ENCODE peak calls at places on chromosomes 5 and 9, in eight cellular contexts. One of them, this sample, is unnamed.

GRCh38 chr9:134666801-134667200 is 25.2 kb downstream of the COL5A1 start:
- DNase-seq in effector memory CD4-positive, alpha-beta T cell: no peak
- DNase-seq in stimulated activated CD4-positive, alpha-beta T cell treated with anti-CD3 and anti-CD28 coated beads, Interleukin-12 subunit alpha, Interleukin-12 subunit beta, amount 100 ng/mL, for 24 hours: no peak
- DNase-seq in stimulated activated naive CD8-positive, alpha-beta T cell treated with anti-CD3 and anti-CD28 coated beads, Interleukin-15, amount 100 ng/mL, for 72 hours: no peak
- DNase-seq in NCI-H460: no peak
- DNase-seq in COR-L47: no peak
- DNase-seq in AG20443: no peak
- DNase-seq in uterus: no peak
- DNase-seq in this sample: no peak

GRCh38 chr5:120457839-120458507 is 6.1 kb upstream of the PRR16 start:
- DNase-seq in uterus: peak; percentile 77
- DNase-seq in NCI-H460: peak; percentile 80
- DNase-seq in stimulated activated CD4-positive, alpha-beta T cell treated with anti-CD3 and anti-CD28 coated beads, Interleukin-12 subunit alpha, Interleukin-12 subunit beta, amount 100 ng/mL, for 24 hours: no peak
- DNase-seq in stimulated activated naive CD8-positive, alpha-beta T cell treated with anti-CD3 and anti-CD28 coated beads, Interleukin-15, amount 100 ng/mL, for 72 hours: peak; percentile 70
- DNase-seq in COR-L47: peak; percentile 70
- DNase-seq in effector memory CD4-positive, alpha-beta T cell: peak; percentile 5
- DNase-seq in AG20443: peak; percentile 24
- DNase-seq in this sample: no peak

GRCh38 chr5:156677963-156678362 is 172.1 kb upstream of the PPP1R2B start:
- DNase-seq in NCI-H460: no peak
- DNase-seq in stimulated activated naive CD8-positive, alpha-beta T cell treated with anti-CD3 and anti-CD28 coated beads, Interleukin-15, amount 100 ng/mL, for 72 hours: no peak
- DNase-seq in effector memory CD4-positive, alpha-beta T cell: no peak
- DNase-seq in COR-L47: no peak
- DNase-seq in AG20443: no peak
- DNase-seq in stimulated activated CD4-positive, alpha-beta T cell treated with anti-CD3 and anti-CD28 coated beads, Interleukin-12 subunit alpha, Interleukin-12 subunit beta, amount 100 ng/mL, for 24 hours: no peak
- DNase-seq in uterus: no peak
- DNase-seq in this sample: no peak

GRCh38 chr5:107040907-107041306 is 629.8 kb downstream of the EFNA5 start:
- DNase-seq in stimulated activated naive CD8-positive, alpha-beta T cell treated with anti-CD3 and anti-CD28 coated beads, Interleukin-15, amount 100 ng/mL, for 72 hours: no peak
- DNase-seq in NCI-H460: no peak
- DNase-seq in stimulated activated CD4-positive, alpha-beta T cell treated with anti-CD3 and anti-CD28 coated beads, Interleukin-12 subunit alpha, Interleukin-12 subunit beta, amount 100 ng/mL, for 24 hours: no peak
- DNase-seq in AG20443: no peak
- DNase-seq in COR-L47: no peak
- DNase-seq in effector memory CD4-positive, alpha-beta T cell: no peak
- DNase-seq in uterus: no peak
- DNase-seq in this sample: no peak

GRCh38 chr9:133520121-133520835 is 4.5 kb downstream of the MYMK start:
- DNase-seq in COR-L47: no peak
- DNase-seq in AG20443: no peak
- DNase-seq in NCI-H460: no peak
- DNase-seq in stimulated activated naive CD8-positive, alpha-beta T cell treated with anti-CD3 and anti-CD28 coated beads, Interleukin-15, amount 100 ng/mL, for 72 hours: no peak
- DNase-seq in effector memory CD4-positive, alpha-beta T cell: no peak
- DNase-seq in uterus: no peak
- DNase-seq in stimulated activated CD4-positive, alpha-beta T cell treated with anti-CD3 and anti-CD28 coated beads, Interleukin-12 subunit alpha, Interleukin-12 subunit beta, amount 100 ng/mL, for 24 hours: no peak
- DNase-seq in this sample: no peak

GRCh38 chr9:121277518-121278275 is 9.7 kb downstream of the GSN start:
- DNase-seq in NCI-H460: no peak
- DNase-seq in COR-L47: no peak
- DNase-seq in AG20443: no peak
- DNase-seq in stimulated activated CD4-positive, alpha-beta T cell treated with anti-CD3 and anti-CD28 coated beads, Interleukin-12 subunit alpha, Interleukin-12 subunit beta, amount 100 ng/mL, for 24 hours: no peak
- DNase-seq in uterus: no peak
- DNase-seq in effector memory CD4-positive, alpha-beta T cell: no peak
- DNase-seq in stimulated activated naive CD8-positive, alpha-beta T cell treated with anti-CD3 and anti-CD28 coated beads, Interleukin-15, amount 100 ng/mL, for 72 hours: no peak
- DNase-seq in this sample: no peak

GRCh38 chr9:129500166-129500862 is 120.6 kb downstream of the C9orf50 start:
- DNase-seq in NCI-H460: no peak
- DNase-seq in effector memory CD4-positive, alpha-beta T cell: no peak
- DNase-seq in stimulated activated CD4-positive, alpha-beta T cell treated with anti-CD3 and anti-CD28 coated beads, Interleukin-12 subunit alpha, Interleukin-12 subunit beta, amount 100 ng/mL, for 24 hours: no peak
- DNase-seq in COR-L47: peak; percentile 22
- DNase-seq in AG20443: no peak
- DNase-seq in uterus: peak; percentile 77
- DNase-seq in stimulated activated naive CD8-positive, alpha-beta T cell treated with anti-CD3 and anti-CD28 coated beads, Interleukin-15, amount 100 ng/mL, for 72 hours: no peak
- DNase-seq in this sample: no peak

GRCh38 chr9:134600836-134601638 is 40.6 kb upstream of the COL5A1 start:
- DNase-seq in uterus: no peak
- DNase-seq in NCI-H460: no peak
- DNase-seq in COR-L47: no peak
- DNase-seq in effector memory CD4-positive, alpha-beta T cell: no peak
- DNase-seq in AG20443: no peak
- DNase-seq in stimulated activated naive CD8-positive, alpha-beta T cell treated with anti-CD3 and anti-CD28 coated beads, Interleukin-15, amount 100 ng/mL, for 72 hours: no peak
- DNase-seq in stimulated activated CD4-positive, alpha-beta T cell treated with anti-CD3 and anti-CD28 coated beads, Interleukin-12 subunit alpha, Interleukin-12 subunit beta, amount 100 ng/mL, for 24 hours: no peak
- DNase-seq in this sample: no peak

GRCh38 chr9:134720796-134721195 is 79.2 kb downstream of the COL5A1 start:
- DNase-seq in stimulated activated naive CD8-positive, alpha-beta T cell treated with anti-CD3 and anti-CD28 coated beads, Interleukin-15, amount 100 ng/mL, for 72 hours: no peak
- DNase-seq in stimulated activated CD4-positive, alpha-beta T cell treated with anti-CD3 and anti-CD28 coated beads, Interleukin-12 subunit alpha, Interleukin-12 subunit beta, amount 100 ng/mL, for 24 hours: no peak
- DNase-seq in effector memory CD4-positive, alpha-beta T cell: no peak
- DNase-seq in NCI-H460: no peak
- DNase-seq in COR-L47: no peak
- DNase-seq in uterus: no peak
- DNase-seq in AG20443: no peak
- DNase-seq in this sample: no peak

GRCh38 chr5:56006094-56006493 is 11.3 kb upstream of the IL6ST start:
- DNase-seq in AG20443: no peak
- DNase-seq in COR-L47: no peak
- DNase-seq in stimulated activated naive CD8-positive, alpha-beta T cell treated with anti-CD3 and anti-CD28 coated beads, Interleukin-15, amount 100 ng/mL, for 72 hours: no peak
- DNase-seq in stimulated activated CD4-positive, alpha-beta T cell treated with anti-CD3 and anti-CD28 coated beads, Interleukin-12 subunit alpha, Interleukin-12 subunit beta, amount 100 ng/mL, for 24 hours: no peak
- DNase-seq in effector memory CD4-positive, alpha-beta T cell: no peak
- DNase-seq in NCI-H460: no peak
- DNase-seq in uterus: no peak
- DNase-seq in this sample: no peak

GRCh38 chr5:96816991-96817390 is 9.2 kb upstream of the ERAP1 start:
- DNase-seq in NCI-H460: no peak
- DNase-seq in AG20443: no peak
- DNase-seq in COR-L47: no peak
- DNase-seq in stimulated activated naive CD8-positive, alpha-beta T cell treated with anti-CD3 and anti-CD28 coated beads, Interleukin-15, amount 100 ng/mL, for 72 hours: no peak
- DNase-seq in stimulated activated CD4-positive, alpha-beta T cell treated with anti-CD3 and anti-CD28 coated beads, Interleukin-12 subunit alpha, Interleukin-12 subunit beta, amount 100 ng/mL, for 24 hours: no peak
- DNase-seq in effector memory CD4-positive, alpha-beta T cell: no peak
- DNase-seq in uterus: no peak
- DNase-seq in this sample: no peak

GRCh38 chr5:132230871-132231270 is 3.2 kb upstream of the P4HA2 start:
- DNase-seq in uterus: peak; percentile 1
- DNase-seq in NCI-H460: no peak
- DNase-seq in COR-L47: no peak
- DNase-seq in stimulated activated CD4-positive, alpha-beta T cell treated with anti-CD3 and anti-CD28 coated beads, Interleukin-12 subunit alpha, Interleukin-12 subunit beta, amount 100 ng/mL, for 24 hours: no peak
- DNase-seq in AG20443: no peak
- DNase-seq in effector memory CD4-positive, alpha-beta T cell: no peak
- DNase-seq in stimulated activated naive CD8-positive, alpha-beta T cell treated with anti-CD3 and anti-CD28 coated beads, Interleukin-15, amount 100 ng/mL, for 72 hours: peak; percentile 4
- DNase-seq in this sample: no peak

GRCh38 chr9:89701221-89701798 is 96.5 kb downstream of the GADD45G start:
- DNase-seq in AG20443: no peak
- DNase-seq in stimulated activated naive CD8-positive, alpha-beta T cell treated with anti-CD3 and anti-CD28 coated beads, Interleukin-15, amount 100 ng/mL, for 72 hours: peak; percentile 88
- DNase-seq in effector memory CD4-positive, alpha-beta T cell: peak; percentile 61
- DNase-seq in stimulated activated CD4-positive, alpha-beta T cell treated with anti-CD3 and anti-CD28 coated beads, Interleukin-12 subunit alpha, Interleukin-12 subunit beta, amount 100 ng/mL, for 24 hours: peak; percentile 57
- DNase-seq in NCI-H460: no peak
- DNase-seq in COR-L47: no peak
- DNase-seq in uterus: no peak
- DNase-seq in this sample: no peak

GRCh38 chr5:122458278-122458872 is 146.3 kb downstream of the SNCAIP start:
- DNase-seq in effector memory CD4-positive, alpha-beta T cell: no peak
- DNase-seq in AG20443: peak; percentile 32
- DNase-seq in NCI-H460: peak; percentile 12
- DNase-seq in stimulated activated CD4-positive, alpha-beta T cell treated with anti-CD3 and anti-CD28 coated beads, Interleukin-12 subunit alpha, Interleukin-12 subunit beta, amount 100 ng/mL, for 24 hours: no peak
- DNase-seq in uterus: no peak
- DNase-seq in stimulated activated naive CD8-positive, alpha-beta T cell treated with anti-CD3 and anti-CD28 coated beads, Interleukin-15, amount 100 ng/mL, for 72 hours: no peak
- DNase-seq in COR-L47: peak; percentile 8
- DNase-seq in this sample: peak; percentile 7

GRCh38 chr5:179415291-179416060 is 70.2 kb upstream of the ADAMTS2 start:
- DNase-seq in AG20443: no peak
- DNase-seq in NCI-H460: no peak
- DNase-seq in effector memory CD4-positive, alpha-beta T cell: no peak
- DNase-seq in uterus: no peak
- DNase-seq in stimulated activated CD4-positive, alpha-beta T cell treated with anti-CD3 and anti-CD28 coated beads, Interleukin-12 subunit alpha, Interleukin-12 subunit beta, amount 100 ng/mL, for 24 hours: no peak
- DNase-seq in stimulated activated naive CD8-positive, alpha-beta T cell treated with anti-CD3 and anti-CD28 coated beads, Interleukin-15, amount 100 ng/mL, for 72 hours: no peak
- DNase-seq in COR-L47: no peak
- DNase-seq in this sample: no peak

GRCh38 chr9:68538200-68538599 is 2.5 kb downstream of the TMEM252 start:
- DNase-seq in stimulated activated naive CD8-positive, alpha-beta T cell treated with anti-CD3 and anti-CD28 coated beads, Interleukin-15, amount 100 ng/mL, for 72 hours: no peak
- DNase-seq in effector memory CD4-positive, alpha-beta T cell: no peak
- DNase-seq in COR-L47: no peak
- DNase-seq in stimulated activated CD4-positive, alpha-beta T cell treated with anti-CD3 and anti-CD28 coated beads, Interleukin-12 subunit alpha, Interleukin-12 subunit beta, amount 100 ng/mL, for 24 hours: no peak
- DNase-seq in uterus: peak; percentile 55
- DNase-seq in AG20443: no peak
- DNase-seq in NCI-H460: no peak
- DNase-seq in this sample: no peak

GRCh38 chr5:143245929-143246561 is 157.4 kb downstream of the NR3C1 start:
- DNase-seq in stimulated activated naive CD8-positive, alpha-beta T cell treated with anti-CD3 and anti-CD28 coated beads, Interleukin-15, amount 100 ng/mL, for 72 hours: no peak
- DNase-seq in stimulated activated CD4-positive, alpha-beta T cell treated with anti-CD3 and anti-CD28 coated beads, Interleukin-12 subunit alpha, Interleukin-12 subunit beta, amount 100 ng/mL, for 24 hours: no peak
- DNase-seq in AG20443: peak; percentile 78
- DNase-seq in COR-L47: no peak
- DNase-seq in NCI-H460: peak; percentile 75
- DNase-seq in effector memory CD4-positive, alpha-beta T cell: no peak
- DNase-seq in uterus: no peak
- DNase-seq in this sample: no peak

GRCh38 chr9:16032799-16033198 is 480.0 kb downstream of the CCDC171 start:
- DNase-seq in uterus: no peak
- DNase-seq in COR-L47: no peak
- DNase-seq in AG20443: no peak
- DNase-seq in NCI-H460: no peak
- DNase-seq in effector memory CD4-positive, alpha-beta T cell: no peak
- DNase-seq in stimulated activated CD4-positive, alpha-beta T cell treated with anti-CD3 and anti-CD28 coated beads, Interleukin-12 subunit alpha, Interleukin-12 subunit beta, amount 100 ng/mL, for 24 hours: no peak
- DNase-seq in stimulated activated naive CD8-positive, alpha-beta T cell treated with anti-CD3 and anti-CD28 coated beads, Interleukin-15, amount 100 ng/mL, for 72 hours: no peak
- DNase-seq in this sample: no peak

GRCh38 chr5:78399115-78399514 is 38.7 kb downstream of the SCAMP1 start:
- DNase-seq in AG20443: no peak
- DNase-seq in NCI-H460: no peak
- DNase-seq in stimulated activated CD4-positive, alpha-beta T cell treated with anti-CD3 and anti-CD28 coated beads, Interleukin-12 subunit alpha, Interleukin-12 subunit beta, amount 100 ng/mL, for 24 hours: no peak
- DNase-seq in uterus: no peak
- DNase-seq in stimulated activated naive CD8-positive, alpha-beta T cell treated with anti-CD3 and anti-CD28 coated beads, Interleukin-15, amount 100 ng/mL, for 72 hours: no peak
- DNase-seq in effector memory CD4-positive, alpha-beta T cell: no peak
- DNase-seq in COR-L47: no peak
- DNase-seq in this sample: no peak

GRCh38 chr5:72465601-72466563 is 41.3 kb downstream of the ZNF366 start:
- DNase-seq in COR-L47: no peak
- DNase-seq in uterus: no peak
- DNase-seq in AG20443: peak; percentile 22
- DNase-seq in stimulated activated CD4-positive, alpha-beta T cell treated with anti-CD3 and anti-CD28 coated beads, Interleukin-12 subunit alpha, Interleukin-12 subunit beta, amount 100 ng/mL, for 24 hours: no peak
- DNase-seq in NCI-H460: no peak
- DNase-seq in effector memory CD4-positive, alpha-beta T cell: no peak
- DNase-seq in stimulated activated naive CD8-positive, alpha-beta T cell treated with anti-CD3 and anti-CD28 coated beads, Interleukin-15, amount 100 ng/mL, for 72 hours: no peak
- DNase-seq in this sample: no peak

GRCh38 chr9:111949919-111950318 is 53.3 kb downstream of the UGCG start:
- DNase-seq in uterus: no peak
- DNase-seq in stimulated activated CD4-positive, alpha-beta T cell treated with anti-CD3 and anti-CD28 coated beads, Interleukin-12 subunit alpha, Interleukin-12 subunit beta, amount 100 ng/mL, for 24 hours: no peak
- DNase-seq in COR-L47: no peak
- DNase-seq in stimulated activated naive CD8-positive, alpha-beta T cell treated with anti-CD3 and anti-CD28 coated beads, Interleukin-15, amount 100 ng/mL, for 72 hours: no peak
- DNase-seq in NCI-H460: no peak
- DNase-seq in AG20443: peak; percentile 34
- DNase-seq in effector memory CD4-positive, alpha-beta T cell: no peak
- DNase-seq in this sample: no peak

GRCh38 chr5:39273314-39273954 is 54.1 kb upstream of the FYB1 start:
- DNase-seq in uterus: no peak
- DNase-seq in stimulated activated CD4-positive, alpha-beta T cell treated with anti-CD3 and anti-CD28 coated beads, Interleukin-12 subunit alpha, Interleukin-12 subunit beta, amount 100 ng/mL, for 24 hours: no peak
- DNase-seq in effector memory CD4-positive, alpha-beta T cell: no peak
- DNase-seq in AG20443: no peak
- DNase-seq in stimulated activated naive CD8-positive, alpha-beta T cell treated with anti-CD3 and anti-CD28 coated beads, Interleukin-15, amount 100 ng/mL, for 72 hours: no peak
- DNase-seq in COR-L47: no peak
- DNase-seq in NCI-H460: no peak
- DNase-seq in this sample: no peak

GRCh38 chr9:96173640-96174039 is 128.3 kb downstream of the HSD17B3 start:
- DNase-seq in stimulated activated CD4-positive, alpha-beta T cell treated with anti-CD3 and anti-CD28 coated beads, Interleukin-12 subunit alpha, Interleukin-12 subunit beta, amount 100 ng/mL, for 24 hours: no peak
- DNase-seq in NCI-H460: no peak
- DNase-seq in effector memory CD4-positive, alpha-beta T cell: no peak
- DNase-seq in COR-L47: no peak
- DNase-seq in stimulated activated naive CD8-positive, alpha-beta T cell treated with anti-CD3 and anti-CD28 coated beads, Interleukin-15, amount 100 ng/mL, for 72 hours: no peak
- DNase-seq in uterus: no peak
- DNase-seq in AG20443: no peak
- DNase-seq in this sample: no peak

GRCh38 chr5:80871541-80871961 is 88.6 kb upstream of the RASGRF2 start:
- DNase-seq in stimulated activated naive CD8-positive, alpha-beta T cell treated with anti-CD3 and anti-CD28 coated beads, Interleukin-15, amount 100 ng/mL, for 72 hours: peak; percentile 30
- DNase-seq in effector memory CD4-positive, alpha-beta T cell: no peak
- DNase-seq in COR-L47: no peak
- DNase-seq in AG20443: peak; percentile 14
- DNase-seq in NCI-H460: peak; percentile 34
- DNase-seq in stimulated activated CD4-positive, alpha-beta T cell treated with anti-CD3 and anti-CD28 coated beads, Interleukin-12 subunit alpha, Interleukin-12 subunit beta, amount 100 ng/mL, for 24 hours: no peak
- DNase-seq in uterus: no peak
- DNase-seq in this sample: no peak

GRCh38 chr5:77707786-77708185 is 68.4 kb downstream of the TBCA start:
- DNase-seq in COR-L47: no peak
- DNase-seq in uterus: no peak
- DNase-seq in stimulated activated CD4-positive, alpha-beta T cell treated with anti-CD3 and anti-CD28 coated beads, Interleukin-12 subunit alpha, Interleukin-12 subunit beta, amount 100 ng/mL, for 24 hours: no peak
- DNase-seq in stimulated activated naive CD8-positive, alpha-beta T cell treated with anti-CD3 and anti-CD28 coated beads, Interleukin-15, amount 100 ng/mL, for 72 hours: no peak
- DNase-seq in effector memory CD4-positive, alpha-beta T cell: no peak
- DNase-seq in NCI-H460: no peak
- DNase-seq in AG20443: no peak
- DNase-seq in this sample: no peak

GRCh38 chr5:8844206-8844605 is 701.7 kb downstream of the SEMA5A start:
- DNase-seq in uterus: no peak
- DNase-seq in NCI-H460: no peak
- DNase-seq in effector memory CD4-positive, alpha-beta T cell: no peak
- DNase-seq in COR-L47: no peak
- DNase-seq in stimulated activated naive CD8-positive, alpha-beta T cell treated with anti-CD3 and anti-CD28 coated beads, Interleukin-15, amount 100 ng/mL, for 72 hours: no peak
- DNase-seq in AG20443: peak; percentile 14
- DNase-seq in stimulated activated CD4-positive, alpha-beta T cell treated with anti-CD3 and anti-CD28 coated beads, Interleukin-12 subunit alpha, Interleukin-12 subunit beta, amount 100 ng/mL, for 24 hours: no peak
- DNase-seq in this sample: no peak